ENCODE peak calls at places on chromosomes 6 and 20, in nine cellular contexts. One of them, this sample, is unnamed.

GRCh38 chr6:83838727-83839126 is 14.4 kb upstream of the RIPPLY2 start:
- DNase-seq in foreskin fibroblast: peak
- DNase-seq in DMS 273 treated with DMSO at 0.1 percent for 48 hours: no peak
- DNase-seq in stimulated activated CD4-positive, alpha-beta T cell treated with anti-CD3 and anti-CD28 coated beads, Interleukin-2, amount 100 ng/mL, for 24 hours: no peak
- DNase-seq in uterus: no peak
- DNase-seq in NCI-H460: no peak
- DNase-seq in WTC11: no peak
- DNase-seq in stimulated activated naive CD4-positive, alpha-beta T cell: no peak
- DNase-seq in T1000: no peak
- DNase-seq in this sample: no peak

GRCh38 chr6:158793432-158793831 is 25.7 kb downstream of the EZR start:
- DNase-seq in DMS 273 treated with DMSO at 0.1 percent for 48 hours: peak
- DNase-seq in uterus: no peak
- DNase-seq in T1000: no peak
- DNase-seq in WTC11: no peak
- DNase-seq in NCI-H460: peak
- DNase-seq in foreskin fibroblast: peak
- DNase-seq in stimulated activated naive CD4-positive, alpha-beta T cell: peak
- DNase-seq in stimulated activated CD4-positive, alpha-beta T cell treated with anti-CD3 and anti-CD28 coated beads, Interleukin-2, amount 100 ng/mL, for 24 hours: no peak
- DNase-seq in this sample: peak

GRCh38 chr6:39225543-39225942 is 3.7 kb downstream of the KCNK5 start:
- DNase-seq in T1000: no peak
- DNase-seq in DMS 273 treated with DMSO at 0.1 percent for 48 hours: no peak
- DNase-seq in foreskin fibroblast: no peak
- DNase-seq in NCI-H460: no peak
- DNase-seq in WTC11: no peak
- DNase-seq in stimulated activated CD4-positive, alpha-beta T cell treated with anti-CD3 and anti-CD28 coated beads, Interleukin-2, amount 100 ng/mL, for 24 hours: no peak
- DNase-seq in stimulated activated naive CD4-positive, alpha-beta T cell: no peak
- DNase-seq in uterus: no peak
- DNase-seq in this sample: peak

GRCh38 chr6:150409576-150410066 is 40.8 kb downstream of the IYD start:
- DNase-seq in DMS 273 treated with DMSO at 0.1 percent for 48 hours: no peak
- DNase-seq in stimulated activated naive CD4-positive, alpha-beta T cell: no peak
- DNase-seq in foreskin fibroblast: peak
- DNase-seq in NCI-H460: no peak
- DNase-seq in WTC11: no peak
- DNase-seq in stimulated activated CD4-positive, alpha-beta T cell treated with anti-CD3 and anti-CD28 coated beads, Interleukin-2, amount 100 ng/mL, for 24 hours: no peak
- DNase-seq in T1000: no peak
- DNase-seq in uterus: peak
- DNase-seq in this sample: no peak

GRCh38 chr6:122491915-122492537 is 20.4 kb upstream of the SERINC1 start:
- DNase-seq in uterus: peak
- DNase-seq in stimulated activated CD4-positive, alpha-beta T cell treated with anti-CD3 and anti-CD28 coated beads, Interleukin-2, amount 100 ng/mL, for 24 hours: peak
- DNase-seq in DMS 273 treated with DMSO at 0.1 percent for 48 hours: peak
- DNase-seq in WTC11: peak
- DNase-seq in foreskin fibroblast: peak
- DNase-seq in NCI-H460: peak
- DNase-seq in T1000: no peak
- DNase-seq in stimulated activated naive CD4-positive, alpha-beta T cell: peak
- DNase-seq in this sample: peak

GRCh38 chr6:92706976-92707375 is 712.4 kb downstream of the EPHA7 start:
- DNase-seq in DMS 273 treated with DMSO at 0.1 percent for 48 hours: no peak
- DNase-seq in WTC11: no peak
- DNase-seq in NCI-H460: no peak
- DNase-seq in T1000: no peak
- DNase-seq in foreskin fibroblast: no peak
- DNase-seq in stimulated activated CD4-positive, alpha-beta T cell treated with anti-CD3 and anti-CD28 coated beads, Interleukin-2, amount 100 ng/mL, for 24 hours: no peak
- DNase-seq in stimulated activated naive CD4-positive, alpha-beta T cell: no peak
- DNase-seq in uterus: no peak
- DNase-seq in this sample: no peak

GRCh38 chr6:133890941-133891813 is 2.3 kb downstream of the TCF21 start:
- DNase-seq in foreskin fibroblast: peak
- DNase-seq in DMS 273 treated with DMSO at 0.1 percent for 48 hours: peak
- DNase-seq in NCI-H460: peak
- DNase-seq in WTC11: peak
- DNase-seq in stimulated activated CD4-positive, alpha-beta T cell treated with anti-CD3 and anti-CD28 coated beads, Interleukin-2, amount 100 ng/mL, for 24 hours: peak
- DNase-seq in stimulated activated naive CD4-positive, alpha-beta T cell: peak
- DNase-seq in uterus: peak
- DNase-seq in T1000: no peak
- DNase-seq in this sample: no peak

GRCh38 chr6:90457867-90458259 is 129.0 kb downstream of the MAP3K7 start:
- DNase-seq in stimulated activated naive CD4-positive, alpha-beta T cell: no peak
- DNase-seq in NCI-H460: no peak
- DNase-seq in T1000: no peak
- DNase-seq in foreskin fibroblast: no peak
- DNase-seq in DMS 273 treated with DMSO at 0.1 percent for 48 hours: no peak
- DNase-seq in uterus: no peak
- DNase-seq in stimulated activated CD4-positive, alpha-beta T cell treated with anti-CD3 and anti-CD28 coated beads, Interleukin-2, amount 100 ng/mL, for 24 hours: no peak
- DNase-seq in WTC11: no peak
- DNase-seq in this sample: no peak

GRCh38 chr6:2309138-2309537 is 63.7 kb upstream of the GMDS start:
- DNase-seq in stimulated activated naive CD4-positive, alpha-beta T cell: no peak
- DNase-seq in NCI-H460: no peak
- DNase-seq in stimulated activated CD4-positive, alpha-beta T cell treated with anti-CD3 and anti-CD28 coated beads, Interleukin-2, amount 100 ng/mL, for 24 hours: no peak
- DNase-seq in DMS 273 treated with DMSO at 0.1 percent for 48 hours: no peak
- DNase-seq in uterus: no peak
- DNase-seq in WTC11: no peak
- DNase-seq in foreskin fibroblast: no peak
- DNase-seq in T1000: no peak
- DNase-seq in this sample: no peak

GRCh38 chr6:30987304-30987703 is 3.8 kb downstream of the MUC21 start:
- DNase-seq in WTC11: no peak
- DNase-seq in foreskin fibroblast: no peak
- DNase-seq in uterus: no peak
- DNase-seq in DMS 273 treated with DMSO at 0.1 percent for 48 hours: no peak
- DNase-seq in stimulated activated CD4-positive, alpha-beta T cell treated with anti-CD3 and anti-CD28 coated beads, Interleukin-2, amount 100 ng/mL, for 24 hours: no peak
- DNase-seq in NCI-H460: no peak
- DNase-seq in stimulated activated naive CD4-positive, alpha-beta T cell: no peak
- DNase-seq in T1000: no peak
- DNase-seq in this sample: no peak

GRCh38 chr6:141610741-141611140 is 522.0 kb upstream of the GJE1 start:
- DNase-seq in foreskin fibroblast: peak
- DNase-seq in stimulated activated naive CD4-positive, alpha-beta T cell: no peak
- DNase-seq in T1000: no peak
- DNase-seq in stimulated activated CD4-positive, alpha-beta T cell treated with anti-CD3 and anti-CD28 coated beads, Interleukin-2, amount 100 ng/mL, for 24 hours: no peak
- DNase-seq in DMS 273 treated with DMSO at 0.1 percent for 48 hours: no peak
- DNase-seq in uterus: no peak
- DNase-seq in WTC11: peak
- DNase-seq in NCI-H460: no peak
- DNase-seq in this sample: no peak

GRCh38 chr6:14810021-14810420 is 435.8 kb upstream of the JARID2 start:
- DNase-seq in WTC11: no peak
- DNase-seq in T1000: no peak
- DNase-seq in foreskin fibroblast: no peak
- DNase-seq in stimulated activated CD4-positive, alpha-beta T cell treated with anti-CD3 and anti-CD28 coated beads, Interleukin-2, amount 100 ng/mL, for 24 hours: no peak
- DNase-seq in NCI-H460: no peak
- DNase-seq in stimulated activated naive CD4-positive, alpha-beta T cell: no peak
- DNase-seq in DMS 273 treated with DMSO at 0.1 percent for 48 hours: no peak
- DNase-seq in uterus: no peak
- DNase-seq in this sample: no peak

GRCh38 chr20:11766961-11767360 is 150.7 kb upstream of the BTBD3 start:
- DNase-seq in uterus: no peak
- DNase-seq in DMS 273 treated with DMSO at 0.1 percent for 48 hours: no peak
- DNase-seq in NCI-H460: no peak
- DNase-seq in WTC11: no peak
- DNase-seq in foreskin fibroblast: peak
- DNase-seq in T1000: no peak
- DNase-seq in stimulated activated CD4-positive, alpha-beta T cell treated with anti-CD3 and anti-CD28 coated beads, Interleukin-2, amount 100 ng/mL, for 24 hours: no peak
- DNase-seq in stimulated activated naive CD4-positive, alpha-beta T cell: no peak
- DNase-seq in this sample: no peak

GRCh38 chr6:158711264-158711663 is 61.4 kb downstream of the SYTL3 start:
- DNase-seq in uterus: no peak
- DNase-seq in foreskin fibroblast: no peak
- DNase-seq in DMS 273 treated with DMSO at 0.1 percent for 48 hours: no peak
- DNase-seq in NCI-H460: no peak
- DNase-seq in T1000: no peak
- DNase-seq in stimulated activated naive CD4-positive, alpha-beta T cell: no peak
- DNase-seq in WTC11: no peak
- DNase-seq in stimulated activated CD4-positive, alpha-beta T cell treated with anti-CD3 and anti-CD28 coated beads, Interleukin-2, amount 100 ng/mL, for 24 hours: no peak
- DNase-seq in this sample: no peak

GRCh38 chr6:95743591-95743990 is 166.3 kb downstream of the MANEA start:
- DNase-seq in stimulated activated CD4-positive, alpha-beta T cell treated with anti-CD3 and anti-CD28 coated beads, Interleukin-2, amount 100 ng/mL, for 24 hours: no peak
- DNase-seq in DMS 273 treated with DMSO at 0.1 percent for 48 hours: no peak
- DNase-seq in NCI-H460: no peak
- DNase-seq in foreskin fibroblast: no peak
- DNase-seq in stimulated activated naive CD4-positive, alpha-beta T cell: no peak
- DNase-seq in WTC11: peak
- DNase-seq in T1000: no peak
- DNase-seq in uterus: no peak
- DNase-seq in this sample: no peak

GRCh38 chr20:51958636-51959542 is 156.6 kb upstream of the SALL4 start:
- DNase-seq in T1000: no peak
- DNase-seq in WTC11: no peak
- DNase-seq in foreskin fibroblast: peak
- DNase-seq in DMS 273 treated with DMSO at 0.1 percent for 48 hours: no peak
- DNase-seq in uterus: no peak
- DNase-seq in stimulated activated CD4-positive, alpha-beta T cell treated with anti-CD3 and anti-CD28 coated beads, Interleukin-2, amount 100 ng/mL, for 24 hours: no peak
- DNase-seq in NCI-H460: no peak
- DNase-seq in stimulated activated naive CD4-positive, alpha-beta T cell: no peak
- DNase-seq in this sample: no peak

GRCh38 chr6:108797951-108798671 is 50.1 kb upstream of the ARMC2 start:
- DNase-seq in DMS 273 treated with DMSO at 0.1 percent for 48 hours: no peak
- DNase-seq in stimulated activated naive CD4-positive, alpha-beta T cell: no peak
- DNase-seq in foreskin fibroblast: peak
- DNase-seq in uterus: no peak
- DNase-seq in WTC11: no peak
- DNase-seq in T1000: no peak
- DNase-seq in NCI-H460: no peak
- DNase-seq in stimulated activated CD4-positive, alpha-beta T cell treated with anti-CD3 and anti-CD28 coated beads, Interleukin-2, amount 100 ng/mL, for 24 hours: no peak
- DNase-seq in this sample: no peak

GRCh38 chr6:38262609-38263008 is 377.1 kb downstream of the BTBD9 start:
- DNase-seq in DMS 273 treated with DMSO at 0.1 percent for 48 hours: no peak
- DNase-seq in stimulated activated naive CD4-positive, alpha-beta T cell: no peak
- DNase-seq in uterus: no peak
- DNase-seq in T1000: no peak
- DNase-seq in WTC11: no peak
- DNase-seq in NCI-H460: no peak
- DNase-seq in foreskin fibroblast: peak
- DNase-seq in stimulated activated CD4-positive, alpha-beta T cell treated with anti-CD3 and anti-CD28 coated beads, Interleukin-2, amount 100 ng/mL, for 24 hours: no peak
- DNase-seq in this sample: no peak

GRCh38 chr6:139060332-139060731 is 31.8 kb downstream of the ABRACL start:
- DNase-seq in T1000: no peak
- DNase-seq in stimulated activated naive CD4-positive, alpha-beta T cell: no peak
- DNase-seq in NCI-H460: no peak
- DNase-seq in foreskin fibroblast: peak
- DNase-seq in WTC11: no peak
- DNase-seq in DMS 273 treated with DMSO at 0.1 percent for 48 hours: no peak
- DNase-seq in stimulated activated CD4-positive, alpha-beta T cell treated with anti-CD3 and anti-CD28 coated beads, Interleukin-2, amount 100 ng/mL, for 24 hours: no peak
- DNase-seq in uterus: no peak
- DNase-seq in this sample: peak

GRCh38 chr20:33393609-33394008 is 7.7 kb downstream of the CDK5RAP1 start:
- DNase-seq in WTC11: no peak
- DNase-seq in stimulated activated CD4-positive, alpha-beta T cell treated with anti-CD3 and anti-CD28 coated beads, Interleukin-2, amount 100 ng/mL, for 24 hours: no peak
- DNase-seq in NCI-H460: no peak
- DNase-seq in T1000: no peak
- DNase-seq in stimulated activated naive CD4-positive, alpha-beta T cell: no peak
- DNase-seq in DMS 273 treated with DMSO at 0.1 percent for 48 hours: no peak
- DNase-seq in uterus: no peak
- DNase-seq in foreskin fibroblast: peak
- DNase-seq in this sample: no peak

GRCh38 chr6:72953901-72954494 is 271.3 kb downstream of the KHDC1L start:
- DNase-seq in foreskin fibroblast: peak
- DNase-seq in NCI-H460: no peak
- DNase-seq in uterus: no peak
- DNase-seq in DMS 273 treated with DMSO at 0.1 percent for 48 hours: no peak
- DNase-seq in stimulated activated CD4-positive, alpha-beta T cell treated with anti-CD3 and anti-CD28 coated beads, Interleukin-2, amount 100 ng/mL, for 24 hours: no peak
- DNase-seq in stimulated activated naive CD4-positive, alpha-beta T cell: no peak
- DNase-seq in T1000: no peak
- DNase-seq in WTC11: no peak
- DNase-seq in this sample: no peak

GRCh38 chr20:50111120-50111828 is 1.7 kb downstream of the UBE2V1 start:
- DNase-seq in DMS 273 treated with DMSO at 0.1 percent for 48 hours: no peak
- DNase-seq in stimulated activated CD4-positive, alpha-beta T cell treated with anti-CD3 and anti-CD28 coated beads, Interleukin-2, amount 100 ng/mL, for 24 hours: peak
- DNase-seq in WTC11: no peak
- DNase-seq in stimulated activated naive CD4-positive, alpha-beta T cell: no peak
- DNase-seq in foreskin fibroblast: peak
- DNase-seq in T1000: peak
- DNase-seq in NCI-H460: no peak
- DNase-seq in uterus: no peak
- DNase-seq in this sample: no peak

GRCh38 chr20:63222541-63222940 is 6.6 kb upstream of the YTHDF1 start:
- DNase-seq in stimulated activated CD4-positive, alpha-beta T cell treated with anti-CD3 and anti-CD28 coated beads, Interleukin-2, amount 100 ng/mL, for 24 hours: no peak
- DNase-seq in stimulated activated naive CD4-positive, alpha-beta T cell: no peak
- DNase-seq in DMS 273 treated with DMSO at 0.1 percent for 48 hours: no peak
- DNase-seq in T1000: no peak
- DNase-seq in foreskin fibroblast: no peak
- DNase-seq in WTC11: no peak
- DNase-seq in NCI-H460: no peak
- DNase-seq in uterus: no peak
- DNase-seq in this sample: no peak

GRCh38 chr20:595330-596308 is 14.5 kb downstream of the TCF15 start:
- DNase-seq in foreskin fibroblast: no peak
- DNase-seq in WTC11: no peak
- DNase-seq in T1000: no peak
- DNase-seq in stimulated activated CD4-positive, alpha-beta T cell treated with anti-CD3 and anti-CD28 coated beads, Interleukin-2, amount 100 ng/mL, for 24 hours: no peak
- DNase-seq in NCI-H460: no peak
- DNase-seq in stimulated activated naive CD4-positive, alpha-beta T cell: no peak
- DNase-seq in uterus: no peak
- DNase-seq in DMS 273 treated with DMSO at 0.1 percent for 48 hours: no peak
- DNase-seq in this sample: no peak

GRCh38 chr6:14670806-14671205 is 553.2 kb downstream of the CD83 start:
- DNase-seq in foreskin fibroblast: no peak
- DNase-seq in stimulated activated naive CD4-positive, alpha-beta T cell: no peak
- DNase-seq in DMS 273 treated with DMSO at 0.1 percent for 48 hours: no peak
- DNase-seq in stimulated activated CD4-positive, alpha-beta T cell treated with anti-CD3 and anti-CD28 coated beads, Interleukin-2, amount 100 ng/mL, for 24 hours: no peak
- DNase-seq in NCI-H460: no peak
- DNase-seq in uterus: no peak
- DNase-seq in T1000: no peak
- DNase-seq in WTC11: no peak
- DNase-seq in this sample: no peak

GRCh38 chr20:17226410-17227198 is at the start of gene PCSK2:
- DNase-seq in uterus: no peak
- DNase-seq in stimulated activated naive CD4-positive, alpha-beta T cell: no peak
- DNase-seq in NCI-H460: peak
- DNase-seq in DMS 273 treated with DMSO at 0.1 percent for 48 hours: peak
- DNase-seq in T1000: no peak
- DNase-seq in foreskin fibroblast: peak
- DNase-seq in stimulated activated CD4-positive, alpha-beta T cell treated with anti-CD3 and anti-CD28 coated beads, Interleukin-2, amount 100 ng/mL, for 24 hours: no peak
- DNase-seq in WTC11: peak
- DNase-seq in this sample: no peak

GRCh38 chr6:73854998-73855718 is 159.2 kb downstream of the CD109 start:
- DNase-seq in uterus: peak
- DNase-seq in WTC11: no peak
- DNase-seq in NCI-H460: peak
- DNase-seq in T1000: no peak
- DNase-seq in stimulated activated CD4-positive, alpha-beta T cell treated with anti-CD3 and anti-CD28 coated beads, Interleukin-2, amount 100 ng/mL, for 24 hours: no peak
- DNase-seq in DMS 273 treated with DMSO at 0.1 percent for 48 hours: peak
- DNase-seq in stimulated activated naive CD4-positive, alpha-beta T cell: peak
- DNase-seq in foreskin fibroblast: peak
- DNase-seq in this sample: peak

GRCh38 chr6:169070506-169071176 is 183.0 kb downstream of the THBS2 start:
- DNase-seq in DMS 273 treated with DMSO at 0.1 percent for 48 hours: no peak
- DNase-seq in stimulated activated CD4-positive, alpha-beta T cell treated with anti-CD3 and anti-CD28 coated beads, Interleukin-2, amount 100 ng/mL, for 24 hours: no peak
- DNase-seq in WTC11: no peak
- DNase-seq in foreskin fibroblast: peak
- DNase-seq in uterus: peak
- DNase-seq in stimulated activated naive CD4-positive, alpha-beta T cell: no peak
- DNase-seq in NCI-H460: peak
- DNase-seq in T1000: peak
- DNase-seq in this sample: no peak

GRCh38 chr6:121597654-121598053 is 162.2 kb downstream of the GJA1 start:
- DNase-seq in T1000: no peak
- DNase-seq in DMS 273 treated with DMSO at 0.1 percent for 48 hours: no peak
- DNase-seq in foreskin fibroblast: peak
- DNase-seq in uterus: no peak
- DNase-seq in WTC11: no peak
- DNase-seq in stimulated activated naive CD4-positive, alpha-beta T cell: no peak
- DNase-seq in NCI-H460: no peak
- DNase-seq in stimulated activated CD4-positive, alpha-beta T cell treated with anti-CD3 and anti-CD28 coated beads, Interleukin-2, amount 100 ng/mL, for 24 hours: no peak
- DNase-seq in this sample: no peak

GRCh38 chr6:141484726-141485125 is 648.0 kb upstream of the GJE1 start:
- DNase-seq in stimulated activated naive CD4-positive, alpha-beta T cell: peak
- DNase-seq in T1000: no peak
- DNase-seq in NCI-H460: no peak
- DNase-seq in foreskin fibroblast: peak
- DNase-seq in uterus: no peak
- DNase-seq in stimulated activated CD4-positive, alpha-beta T cell treated with anti-CD3 and anti-CD28 coated beads, Interleukin-2, amount 100 ng/mL, for 24 hours: peak
- DNase-seq in DMS 273 treated with DMSO at 0.1 percent for 48 hours: no peak
- DNase-seq in WTC11: no peak
- DNase-seq in this sample: peak

GRCh38 chr6:122696853-122697252 is 82.7 kb upstream of the FABP7 start:
- DNase-seq in T1000: no peak
- DNase-seq in NCI-H460: no peak
- DNase-seq in stimulated activated CD4-positive, alpha-beta T cell treated with anti-CD3 and anti-CD28 coated beads, Interleukin-2, amount 100 ng/mL, for 24 hours: no peak
- DNase-seq in foreskin fibroblast: peak
- DNase-seq in WTC11: no peak
- DNase-seq in uterus: no peak
- DNase-seq in DMS 273 treated with DMSO at 0.1 percent for 48 hours: no peak
- DNase-seq in stimulated activated naive CD4-positive, alpha-beta T cell: no peak
- DNase-seq in this sample: no peak